ENCODE peak calls at places on chromosomes 2 and 18, in four cellular contexts. Z is A673, D is spleen, Y is prostate gland. T is an unnamed sample.

GRCh38 chr2:161586517-161587167 is 37.6 kb upstream of the SLC4A10 start:
- DNase-seq in Z (peak), D (no peak), Y (no peak), T (no peak)

GRCh38 chr2:6408057-6408456 is 457.6 kb downstream of the CMPK2 start:
- DNase-seq in Y (no peak), D (no peak), Z (no peak), T (no peak)

GRCh38 chr18:75391275-75392115 is 36.0 kb downstream of the SMIM21 start:
- DNase-seq in Y (no peak), D (no peak), Z (no peak), T (no peak)

GRCh38 chr2:10328667-10329583 is 26.2 kb downstream of the HPCAL1 start:
- DNase-seq in Y (no peak), D (no peak), Z (no peak), T (no peak)

GRCh38 chr2:122029945-122030344 is 274.5 kb downstream of the TSN start:
- DNase-seq in Z (no peak), Y (no peak), D (no peak), T (no peak)

GRCh38 chr2:182173944-182174622 is 188.4 kb downstream of the PPP1R1C start:
- DNase-seq in Y (no peak), D (no peak), Z (no peak), T (no peak)

GRCh38 chr2:196200557-196200956 is 29.2 kb upstream of the STK17B start:
- DNase-seq in D (no peak), Y (no peak), Z (no peak), T (no peak)

GRCh38 chr2:24515841-24516240 is 24.8 kb downstream of the NCOA1 start:
- DNase-seq in Z (peak), Y (no peak), D (no peak), T (no peak)

GRCh38 chr2:20089715-20090464 is 38.5 kb upstream of the LAPTM4A start:
- DNase-seq in Y (no peak), D (no peak), Z (no peak), T (no peak)

GRCh38 chr2:200319587-200320337 is 13.3 kb downstream of the SPATS2L start:
- DNase-seq in Z (no peak), Y (no peak), D (no peak), T (no peak)

GRCh38 chr2:7697052-7697451 is 779.8 kb downstream of the RNF144A start:
- DNase-seq in D (no peak), Y (no peak), Z (no peak), T (no peak)

GRCh38 chr2:119223521-119224390 is at the start of gene STEAP3:
- DNase-seq in D (peak), Z (peak), Y (peak), T (peak)

GRCh38 chr18:47054369-47054768 is 18.9 kb upstream of the ELOA2 start:
- DNase-seq in D (no peak), Z (no peak), Y (no peak), T (no peak)

DNA sequence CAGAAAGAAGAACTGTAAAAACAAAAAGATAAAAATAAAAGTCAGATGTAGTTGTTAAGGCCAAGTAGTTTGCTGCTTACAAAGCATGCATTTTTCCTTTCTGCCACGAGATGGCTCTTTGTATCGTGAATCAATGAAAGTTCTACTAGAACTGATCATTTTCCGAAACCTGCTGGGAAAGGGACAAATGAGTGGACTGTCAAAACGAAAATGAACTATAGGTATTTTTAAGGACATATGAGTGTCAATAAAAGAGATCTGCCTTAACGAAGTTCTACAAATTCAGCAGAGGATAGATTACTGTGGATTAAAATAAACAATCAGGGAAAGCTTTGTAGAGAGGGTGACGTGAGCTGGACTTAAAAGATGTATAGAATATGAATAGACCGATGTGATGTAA is 15.0 kb upstream of the ELOA2 start:
- DNase-seq in D (no peak), Y (no peak), Z (peak), T (no peak)
- TF ChIP-seq CTCF in D (peak), Y (peak), Z (peak), T (peak)

GRCh38 chr2:197452754-197453122 is 614 bp upstream of the COQ10B start:
- DNase-seq in D (no peak), Y (no peak), Z (no peak), T (no peak)

GRCh38 chr2:197455428-197455827 is 2.1 kb downstream of the COQ10B start:
- DNase-seq in Z (no peak), D (no peak), Y (no peak), T (no peak)

GRCh38 chr2:197453914-197454398 is 604 bp downstream of the COQ10B start:
- DNase-seq in D (no peak), Y (peak), Z (no peak), T (no peak)

GRCh38 chr2:197454923-197455322 is 1.6 kb downstream of the COQ10B start:
- DNase-seq in D (no peak), Y (no peak), Z (no peak), T (no peak)

DNA sequence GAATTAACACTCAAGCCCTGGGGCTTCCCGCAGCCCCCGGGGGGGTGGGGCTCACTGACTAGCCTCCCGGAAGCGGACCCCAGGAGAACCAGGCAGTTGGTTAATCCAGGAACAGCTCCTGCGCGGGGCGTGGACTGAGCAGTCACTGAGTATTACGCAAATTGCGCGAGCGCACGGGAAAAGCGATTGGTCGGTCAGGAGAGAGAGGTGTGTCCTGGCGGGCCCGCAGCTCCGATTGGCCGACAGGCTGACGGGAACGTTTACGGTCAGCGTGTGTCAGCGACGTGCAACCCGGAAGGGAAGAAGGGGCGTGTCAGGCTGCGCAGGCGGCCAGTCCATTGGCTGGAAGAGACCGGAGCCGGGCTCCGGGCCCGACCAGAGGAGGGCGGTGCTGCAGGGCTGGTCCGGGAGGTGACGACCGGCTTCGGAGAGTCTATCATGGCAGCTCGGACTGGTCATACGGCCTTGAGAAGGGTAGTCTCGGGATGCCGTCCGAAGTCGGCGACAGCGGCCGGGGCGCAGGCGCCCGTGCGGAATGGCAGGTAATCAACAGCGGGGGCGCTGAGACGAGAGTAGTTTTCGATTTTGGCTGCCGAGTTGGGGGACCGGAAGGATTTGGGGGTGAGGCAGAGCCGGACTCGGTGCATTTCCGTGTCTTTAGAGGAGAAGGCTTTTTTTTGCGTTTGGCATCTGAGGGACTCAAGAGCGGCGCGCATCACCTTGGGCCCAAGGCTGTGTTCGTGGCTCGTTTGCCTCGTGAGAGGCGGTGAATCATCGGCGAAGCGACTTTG is at the start of gene COQ10B:
- DNase-seq in D (peak), Y (peak), Z (peak), T (peak)
- TF ChIP-seq CTCF in D (peak), Y (peak), Z (peak), T (peak)

GRCh38 chr2:84858123-84858522 is 22.8 kb downstream of the TRABD2A start:
- DNase-seq in Y (no peak), D (no peak), Z (no peak), T (no peak)
- TF ChIP-seq CTCF in Y (no peak), D (no peak), Z (peak), T (peak)

DNA sequence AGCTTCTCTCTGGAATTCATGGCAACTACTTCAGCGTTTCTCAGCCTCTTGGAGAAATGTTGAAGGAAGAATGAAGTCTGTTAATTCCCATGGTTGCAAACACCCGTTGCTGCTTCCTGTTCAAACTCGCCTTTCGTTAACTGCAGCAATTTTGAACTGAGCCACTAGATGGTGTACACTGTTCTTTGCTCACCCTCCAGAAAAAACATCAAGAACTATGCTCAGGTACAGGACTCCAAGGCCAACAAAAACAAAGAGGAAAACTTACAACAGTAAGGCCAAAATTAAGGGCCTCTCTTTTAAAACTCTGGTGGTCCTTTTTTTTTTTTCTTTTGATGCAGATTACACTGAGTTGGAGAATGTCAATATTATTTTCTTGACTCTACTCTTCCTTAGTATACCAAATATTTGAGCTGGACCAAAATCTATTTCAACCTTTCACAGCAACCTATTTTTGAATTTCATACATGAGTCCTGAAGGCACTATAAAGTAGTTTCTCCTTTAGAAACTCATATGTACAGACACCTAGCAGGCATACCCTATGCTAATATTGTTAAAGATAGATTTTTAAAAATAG is 58.2 kb downstream of the KLHL14 start:
- DNase-seq in Z (peak), Y (peak), D (no peak), T (peak)
- TF ChIP-seq CTCF in Z (peak), Y (peak), D (peak), T (peak)

T was measured in D721Med.